ENCODE peak calls at places on chromosomes 16 and 17, in ten cellular contexts. One of them, this sample, is unnamed.

GRCh38 chr17:6910987-6911603 is 79.6 kb upstream of the TEKT1 start:
- DNase-seq in NCI-H526: peak; percentile 45
- DNase-seq in H7: peak; percentile 54
- DNase-seq in stimulated activated CD4-positive, alpha-beta T cell treated with anti-CD3 and anti-CD28 coated beads, Interleukin-4, amount 100 ng/mL, for 24 hours: no peak
- DNase-seq in posterior vena cava: no peak
- DNase-seq in H54: peak; percentile 28
- DNase-seq in kidney glomerular epithelial cell: peak; percentile 31
- DNase-seq in T-cell: no peak
- DNase-seq in NCI-H1930: peak; percentile 13
- DNase-seq in NCI-H1436: no peak
- DNase-seq in this sample: no peak

GRCh38 chr17:19012171-19013080 is 7.9 kb upstream of the FAM83G start:
- DNase-seq in NCI-H526: no peak
- DNase-seq in H7: no peak
- DNase-seq in stimulated activated CD4-positive, alpha-beta T cell treated with anti-CD3 and anti-CD28 coated beads, Interleukin-4, amount 100 ng/mL, for 24 hours: no peak
- DNase-seq in posterior vena cava: no peak
- DNase-seq in H54: no peak
- DNase-seq in kidney glomerular epithelial cell: no peak
- DNase-seq in T-cell: no peak
- DNase-seq in NCI-H1930: no peak
- DNase-seq in NCI-H1436: no peak
- DNase-seq in this sample: no peak

GRCh38 chr17:43171761-43172487 is 910 bp downstream of the NBR1 start:
- DNase-seq in NCI-H526: peak; percentile 41
- DNase-seq in H7: no peak
- DNase-seq in stimulated activated CD4-positive, alpha-beta T cell treated with anti-CD3 and anti-CD28 coated beads, Interleukin-4, amount 100 ng/mL, for 24 hours: peak; percentile 6
- DNase-seq in posterior vena cava: no peak
- DNase-seq in H54: peak; percentile 57
- DNase-seq in kidney glomerular epithelial cell: peak; percentile 98
- DNase-seq in T-cell: no peak
- DNase-seq in NCI-H1930: peak; percentile 5
- DNase-seq in NCI-H1436: no peak
- DNase-seq in this sample: peak; percentile 19

GRCh38 chr17:17491031-17491471 is 5.1 kb downstream of the RASD1 start:
- DNase-seq in NCI-H526: no peak
- DNase-seq in H7: no peak
- DNase-seq in stimulated activated CD4-positive, alpha-beta T cell treated with anti-CD3 and anti-CD28 coated beads, Interleukin-4, amount 100 ng/mL, for 24 hours: no peak
- DNase-seq in posterior vena cava: no peak
- DNase-seq in H54: no peak
- DNase-seq in kidney glomerular epithelial cell: no peak
- DNase-seq in T-cell: no peak
- DNase-seq in NCI-H1930: no peak
- DNase-seq in NCI-H1436: no peak
- DNase-seq in this sample: no peak

GRCh38 chr16:53565300-53565699 is 62.3 kb upstream of the AKTIP start:
- DNase-seq in NCI-H526: no peak
- DNase-seq in H7: no peak
- DNase-seq in stimulated activated CD4-positive, alpha-beta T cell treated with anti-CD3 and anti-CD28 coated beads, Interleukin-4, amount 100 ng/mL, for 24 hours: no peak
- DNase-seq in posterior vena cava: no peak
- DNase-seq in H54: no peak
- DNase-seq in kidney glomerular epithelial cell: no peak
- DNase-seq in T-cell: no peak
- DNase-seq in NCI-H1930: no peak
- DNase-seq in NCI-H1436: no peak
- DNase-seq in this sample: no peak

GRCh38 chr16:55737966-55738365 is 82.2 kb downstream of the SLC6A2 start:
- DNase-seq in NCI-H526: no peak
- DNase-seq in H7: no peak
- DNase-seq in stimulated activated CD4-positive, alpha-beta T cell treated with anti-CD3 and anti-CD28 coated beads, Interleukin-4, amount 100 ng/mL, for 24 hours: no peak
- DNase-seq in posterior vena cava: no peak
- DNase-seq in H54: no peak
- DNase-seq in kidney glomerular epithelial cell: no peak
- DNase-seq in T-cell: no peak
- DNase-seq in NCI-H1930: no peak
- DNase-seq in NCI-H1436: no peak
- DNase-seq in this sample: no peak

GRCh38 chr16:27224741-27225300 is 21.5 kb downstream of the KDM8 start:
- DNase-seq in NCI-H526: no peak
- DNase-seq in H7: no peak
- DNase-seq in stimulated activated CD4-positive, alpha-beta T cell treated with anti-CD3 and anti-CD28 coated beads, Interleukin-4, amount 100 ng/mL, for 24 hours: no peak
- DNase-seq in posterior vena cava: peak; percentile 72
- DNase-seq in H54: no peak
- DNase-seq in kidney glomerular epithelial cell: no peak
- DNase-seq in T-cell: no peak
- DNase-seq in NCI-H1930: no peak
- DNase-seq in NCI-H1436: no peak
- DNase-seq in this sample: no peak

GRCh38 chr17:42673885-42674754 is 2.7 kb downstream of the PLEKHH3 start:
- DNase-seq in NCI-H526: peak; percentile 77
- DNase-seq in H7: peak; percentile 95
- DNase-seq in stimulated activated CD4-positive, alpha-beta T cell treated with anti-CD3 and anti-CD28 coated beads, Interleukin-4, amount 100 ng/mL, for 24 hours: no peak
- DNase-seq in posterior vena cava: peak; percentile 90
- DNase-seq in H54: peak; percentile 65
- DNase-seq in kidney glomerular epithelial cell: no peak
- DNase-seq in T-cell: no peak
- DNase-seq in NCI-H1930: no peak
- DNase-seq in NCI-H1436: peak; percentile 11
- DNase-seq in this sample: peak; percentile 48

GRCh38 chr16:23082161-23082788 is 67.0 kb downstream of the USP31 start:
- DNase-seq in NCI-H526: no peak
- DNase-seq in H7: no peak
- DNase-seq in stimulated activated CD4-positive, alpha-beta T cell treated with anti-CD3 and anti-CD28 coated beads, Interleukin-4, amount 100 ng/mL, for 24 hours: no peak
- DNase-seq in posterior vena cava: no peak
- DNase-seq in H54: no peak
- DNase-seq in kidney glomerular epithelial cell: no peak
- DNase-seq in T-cell: no peak
- DNase-seq in NCI-H1930: peak; percentile 22
- DNase-seq in NCI-H1436: no peak
- DNase-seq in this sample: no peak

GRCh38 chr16:375212-375611 is 4.9 kb upstream of the MRPL28 start:
- DNase-seq in NCI-H526: no peak
- DNase-seq in H7: no peak
- DNase-seq in stimulated activated CD4-positive, alpha-beta T cell treated with anti-CD3 and anti-CD28 coated beads, Interleukin-4, amount 100 ng/mL, for 24 hours: no peak
- DNase-seq in posterior vena cava: no peak
- DNase-seq in H54: no peak
- DNase-seq in kidney glomerular epithelial cell: no peak
- DNase-seq in T-cell: no peak
- DNase-seq in NCI-H1930: no peak
- DNase-seq in NCI-H1436: no peak
- DNase-seq in this sample: no peak

GRCh38 chr17:51860934-51861561 is 297.5 kb downstream of the CA10 start:
- DNase-seq in NCI-H526: peak; percentile 55
- DNase-seq in H7: peak; percentile 60
- DNase-seq in stimulated activated CD4-positive, alpha-beta T cell treated with anti-CD3 and anti-CD28 coated beads, Interleukin-4, amount 100 ng/mL, for 24 hours: no peak
- DNase-seq in posterior vena cava: no peak
- DNase-seq in H54: peak; percentile 43
- DNase-seq in kidney glomerular epithelial cell: peak; percentile 59
- DNase-seq in T-cell: no peak
- DNase-seq in NCI-H1930: peak; percentile 1
- DNase-seq in NCI-H1436: peak; percentile 40
- DNase-seq in this sample: peak; percentile 13

GRCh38 chr17:75684924-75685323 is 17.8 kb downstream of the SAP30BP start:
- DNase-seq in NCI-H526: no peak
- DNase-seq in H7: no peak
- DNase-seq in stimulated activated CD4-positive, alpha-beta T cell treated with anti-CD3 and anti-CD28 coated beads, Interleukin-4, amount 100 ng/mL, for 24 hours: no peak
- DNase-seq in posterior vena cava: peak; percentile 22
- DNase-seq in H54: no peak
- DNase-seq in kidney glomerular epithelial cell: no peak
- DNase-seq in T-cell: no peak
- DNase-seq in NCI-H1930: no peak
- DNase-seq in NCI-H1436: no peak
- DNase-seq in this sample: no peak

GRCh38 chr16:80836846-80837245 is 32.4 kb upstream of the CDYL2 start:
- DNase-seq in NCI-H526: no peak
- DNase-seq in H7: no peak
- DNase-seq in stimulated activated CD4-positive, alpha-beta T cell treated with anti-CD3 and anti-CD28 coated beads, Interleukin-4, amount 100 ng/mL, for 24 hours: no peak
- DNase-seq in posterior vena cava: no peak
- DNase-seq in H54: no peak
- DNase-seq in kidney glomerular epithelial cell: no peak
- DNase-seq in T-cell: no peak
- DNase-seq in NCI-H1930: no peak
- DNase-seq in NCI-H1436: no peak
- DNase-seq in this sample: no peak

GRCh38 chr16:8589293-8590160 is 784 bp downstream of the TMEM114 start:
- DNase-seq in NCI-H526: no peak
- DNase-seq in H7: peak; percentile 87
- DNase-seq in stimulated activated CD4-positive, alpha-beta T cell treated with anti-CD3 and anti-CD28 coated beads, Interleukin-4, amount 100 ng/mL, for 24 hours: no peak
- DNase-seq in posterior vena cava: no peak
- DNase-seq in H54: no peak
- DNase-seq in kidney glomerular epithelial cell: no peak
- DNase-seq in T-cell: no peak
- DNase-seq in NCI-H1930: no peak
- DNase-seq in NCI-H1436: no peak
- DNase-seq in this sample: no peak

GRCh38 chr16:67025151-67025550 is 3.8 kb upstream of the CBFB start:
- DNase-seq in NCI-H526: no peak
- DNase-seq in H7: peak; percentile 7
- DNase-seq in stimulated activated CD4-positive, alpha-beta T cell treated with anti-CD3 and anti-CD28 coated beads, Interleukin-4, amount 100 ng/mL, for 24 hours: no peak
- DNase-seq in posterior vena cava: no peak
- DNase-seq in H54: no peak
- DNase-seq in kidney glomerular epithelial cell: no peak
- DNase-seq in T-cell: no peak
- DNase-seq in NCI-H1930: no peak
- DNase-seq in NCI-H1436: no peak
- DNase-seq in this sample: no peak

GRCh38 chr16:85233520-85233919 is 121.2 kb upstream of the CIBAR2 start:
- DNase-seq in NCI-H526: no peak
- DNase-seq in H7: no peak
- DNase-seq in stimulated activated CD4-positive, alpha-beta T cell treated with anti-CD3 and anti-CD28 coated beads, Interleukin-4, amount 100 ng/mL, for 24 hours: no peak
- DNase-seq in posterior vena cava: no peak
- DNase-seq in H54: no peak
- DNase-seq in kidney glomerular epithelial cell: no peak
- DNase-seq in T-cell: no peak
- DNase-seq in NCI-H1930: no peak
- DNase-seq in NCI-H1436: no peak
- DNase-seq in this sample: no peak

GRCh38 chr16:50301626-50302471 is 35.5 kb downstream of the ADCY7 start:
- DNase-seq in NCI-H526: no peak
- DNase-seq in H7: peak; percentile 65
- DNase-seq in stimulated activated CD4-positive, alpha-beta T cell treated with anti-CD3 and anti-CD28 coated beads, Interleukin-4, amount 100 ng/mL, for 24 hours: no peak
- DNase-seq in posterior vena cava: peak; percentile 93
- DNase-seq in H54: peak; percentile 90
- DNase-seq in kidney glomerular epithelial cell: peak; percentile 27
- DNase-seq in T-cell: no peak
- DNase-seq in NCI-H1930: no peak
- DNase-seq in NCI-H1436: no peak
- DNase-seq in this sample: no peak

GRCh38 chr16:31357324-31358156 is 2.6 kb downstream of the ITGAX start:
- DNase-seq in NCI-H526: no peak
- DNase-seq in H7: no peak
- DNase-seq in stimulated activated CD4-positive, alpha-beta T cell treated with anti-CD3 and anti-CD28 coated beads, Interleukin-4, amount 100 ng/mL, for 24 hours: no peak
- DNase-seq in posterior vena cava: no peak
- DNase-seq in H54: no peak
- DNase-seq in kidney glomerular epithelial cell: no peak
- DNase-seq in T-cell: no peak
- DNase-seq in NCI-H1930: no peak
- DNase-seq in NCI-H1436: no peak
- DNase-seq in this sample: no peak

GRCh38 chr17:5325851-5326250 is 43.8 kb downstream of the RABEP1 start:
- DNase-seq in NCI-H526: no peak
- DNase-seq in H7: no peak
- DNase-seq in stimulated activated CD4-positive, alpha-beta T cell treated with anti-CD3 and anti-CD28 coated beads, Interleukin-4, amount 100 ng/mL, for 24 hours: no peak
- DNase-seq in posterior vena cava: no peak
- DNase-seq in H54: no peak
- DNase-seq in kidney glomerular epithelial cell: no peak
- DNase-seq in T-cell: no peak
- DNase-seq in NCI-H1930: no peak
- DNase-seq in NCI-H1436: no peak
- DNase-seq in this sample: no peak

GRCh38 chr17:80919331-80920284 is 72.0 kb upstream of the CHMP6 start:
- DNase-seq in NCI-H526: no peak
- DNase-seq in H7: no peak
- DNase-seq in stimulated activated CD4-positive, alpha-beta T cell treated with anti-CD3 and anti-CD28 coated beads, Interleukin-4, amount 100 ng/mL, for 24 hours: no peak
- DNase-seq in posterior vena cava: peak; percentile 81
- DNase-seq in H54: no peak
- DNase-seq in kidney glomerular epithelial cell: no peak
- DNase-seq in T-cell: no peak
- DNase-seq in NCI-H1930: no peak
- DNase-seq in NCI-H1436: no peak
- DNase-seq in this sample: no peak

GRCh38 chr16:4601317-4602186 is 13.1 kb downstream of the UBALD1 start:
- DNase-seq in NCI-H526: no peak
- DNase-seq in H7: peak; percentile 70
- DNase-seq in stimulated activated CD4-positive, alpha-beta T cell treated with anti-CD3 and anti-CD28 coated beads, Interleukin-4, amount 100 ng/mL, for 24 hours: no peak
- DNase-seq in posterior vena cava: no peak
- DNase-seq in H54: no peak
- DNase-seq in kidney glomerular epithelial cell: no peak
- DNase-seq in T-cell: no peak
- DNase-seq in NCI-H1930: no peak
- DNase-seq in NCI-H1436: no peak
- DNase-seq in this sample: no peak

GRCh38 chr16:15587152-15587825 is 55.7 kb downstream of the MARF1 start:
- DNase-seq in NCI-H526: no peak
- DNase-seq in H7: no peak
- DNase-seq in stimulated activated CD4-positive, alpha-beta T cell treated with anti-CD3 and anti-CD28 coated beads, Interleukin-4, amount 100 ng/mL, for 24 hours: no peak
- DNase-seq in posterior vena cava: no peak
- DNase-seq in H54: no peak
- DNase-seq in kidney glomerular epithelial cell: no peak
- DNase-seq in T-cell: no peak
- DNase-seq in NCI-H1930: no peak
- DNase-seq in NCI-H1436: no peak
- DNase-seq in this sample: no peak

GRCh38 chr17:21029032-21029431 is 13.8 kb downstream of the USP22 start:
- DNase-seq in NCI-H526: no peak
- DNase-seq in H7: peak; percentile 13
- DNase-seq in stimulated activated CD4-positive, alpha-beta T cell treated with anti-CD3 and anti-CD28 coated beads, Interleukin-4, amount 100 ng/mL, for 24 hours: peak; percentile 49
- DNase-seq in posterior vena cava: no peak
- DNase-seq in H54: no peak
- DNase-seq in kidney glomerular epithelial cell: peak; percentile 19
- DNase-seq in T-cell: no peak
- DNase-seq in NCI-H1930: no peak
- DNase-seq in NCI-H1436: no peak
- DNase-seq in this sample: peak; percentile 28

This sample was measured in stimulated activated naive CD8-positive, alpha-beta T cell treated with anti-CD3 and anti-CD28 coated beads, Interleukin-15, Interleukin-2, amounts not matched to agents 100 U/mL and 50 U/mL, for 24 hours.